ENCODE peak calls at places on chromosome 9, in six cellular contexts. A is hepatocyte, J is IMR-90, T is fibroblast of lung, B is mammary epithelial cell, R is GM23248. G is an unnamed sample.

GRCh38 chr9:95266649-95267048 is 50.9 kb downstream of the FANCC start:
- DNase-seq in A (no peak), J (no peak), T (no peak), B (no peak), R (no peak), G (no peak)

GRCh38 chr9:99177576-99178365 is 44.0 kb downstream of the ALG2 start:
- DNase-seq in A (no peak), J (no peak), T (no peak), B (no peak), R (no peak), G (no peak)

GRCh38 chr9:34675048-34675714 is 12.7 kb upstream of the CCL27 start:
- DNase-seq in A (peak), J (peak), T (peak), B (peak), R (peak), G (peak)

GRCh38 chr9:135218331-135219225 is 131.1 kb downstream of the OLFM1 start:
- DNase-seq in A (no peak), J (no peak), T (no peak), B (no peak), R (peak), G (no peak)

GRCh38 chr9:108634164-108634563 is 221.6 kb downstream of the ACTL7B start:
- DNase-seq in A (peak), J (no peak), T (peak), B (peak), R (peak), G (no peak)

GRCh38 chr9:135926402-135927194 is 19.3 kb upstream of the CAMSAP1 start:
- DNase-seq in A (no peak), J (peak), T (peak), B (peak), R (peak), G (peak)

GRCh38 chr9:109922617-109923260 is 142.7 kb downstream of the PALM2AKAP2 start:
- DNase-seq in A (no peak), J (no peak), T (peak), B (peak), R (no peak), G (no peak)

GRCh38 chr9:95459867-95460626 is 56.7 kb downstream of the PTCH1 start:
- DNase-seq in A (peak), J (peak), T (no peak), B (no peak), R (no peak), G (no peak)

GRCh38 chr9:136326061-136326776 is 1.1 kb upstream of the GPSM1 start:
- DNase-seq in A (peak), J (peak), T (peak), B (no peak), R (peak), G (peak)

GRCh38 chr9:124960409-124960752 is 19.5 kb upstream of the GOLGA1 start:
- DNase-seq in A (no peak), J (peak), T (peak), B (peak), R (peak), G (no peak)

GRCh38 chr9:17625644-17626388 is 47.0 kb downstream of the SH3GL2 start:
- DNase-seq in A (no peak), J (peak), T (no peak), B (peak), R (no peak), G (no peak)

GRCh38 chr9:113986931-113987330 is 91.2 kb downstream of the AMBP start:
- DNase-seq in A (no peak), J (no peak), T (no peak), B (no peak), R (no peak), G (no peak)

GRCh38 chr9:113558632-113559502 is 95.3 kb downstream of the RGS3 start:
- DNase-seq in A (peak), J (peak), T (peak), B (no peak), R (peak), G (peak)

GRCh38 chr9:36903541-36904435 is 130.3 kb downstream of the PAX5 start:
- DNase-seq in A (peak), J (peak), T (peak), B (peak), R (peak), G (peak)

DNA sequence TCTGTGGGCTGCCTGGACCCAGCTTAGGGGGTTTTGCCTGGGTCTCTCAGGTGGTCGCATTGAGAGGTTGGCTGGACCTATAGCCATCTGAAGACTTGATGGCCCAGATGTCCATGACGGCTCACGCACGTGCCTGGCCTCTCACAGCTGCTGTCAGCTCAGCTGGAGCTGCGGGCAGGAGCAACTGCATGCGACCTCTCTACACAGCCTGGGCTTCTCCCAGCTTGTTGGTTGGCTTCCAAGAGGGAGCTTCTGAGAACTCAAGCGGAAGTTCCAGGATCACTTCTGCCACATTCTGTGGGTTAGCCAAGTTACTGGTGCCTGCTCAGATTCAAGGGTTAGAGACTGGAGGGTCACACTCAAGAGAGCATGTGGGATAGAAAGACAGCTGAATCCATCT is 99.2 kb downstream of the DAPK1 start:
- DNase-seq in A (no peak), J (no peak), T (peak), B (no peak), R (no peak), G (no peak)
- H2AFZ ChIP-seq in A (no peak), J (no peak), T (no peak), B (no peak), R (no peak), G (no peak)

DNA sequence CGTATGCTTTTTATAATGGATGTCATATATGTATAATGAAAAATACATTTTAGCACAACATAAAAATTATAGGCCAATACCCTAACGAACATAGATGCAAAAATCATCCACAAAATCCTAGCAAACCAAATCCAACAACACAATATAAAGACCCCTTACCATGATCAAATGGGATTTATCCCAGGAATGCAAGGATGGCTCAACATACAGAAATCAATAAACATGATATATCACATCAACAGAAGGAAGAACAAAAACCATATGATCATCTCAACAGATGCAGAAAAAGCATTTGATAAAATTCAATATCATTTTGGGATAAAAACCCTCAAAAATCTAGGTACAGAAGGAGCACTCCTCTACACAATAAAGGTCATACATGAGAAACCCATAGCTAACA is 27.7 kb downstream of the VAV2 start:
- DNase-seq in A (no peak), J (no peak), T (no peak), B (no peak), R (no peak), G (no peak)
- H2AFZ ChIP-seq in A (no peak), J (no peak), T (no peak), B (no peak), R (no peak), G (no peak)

DNA sequence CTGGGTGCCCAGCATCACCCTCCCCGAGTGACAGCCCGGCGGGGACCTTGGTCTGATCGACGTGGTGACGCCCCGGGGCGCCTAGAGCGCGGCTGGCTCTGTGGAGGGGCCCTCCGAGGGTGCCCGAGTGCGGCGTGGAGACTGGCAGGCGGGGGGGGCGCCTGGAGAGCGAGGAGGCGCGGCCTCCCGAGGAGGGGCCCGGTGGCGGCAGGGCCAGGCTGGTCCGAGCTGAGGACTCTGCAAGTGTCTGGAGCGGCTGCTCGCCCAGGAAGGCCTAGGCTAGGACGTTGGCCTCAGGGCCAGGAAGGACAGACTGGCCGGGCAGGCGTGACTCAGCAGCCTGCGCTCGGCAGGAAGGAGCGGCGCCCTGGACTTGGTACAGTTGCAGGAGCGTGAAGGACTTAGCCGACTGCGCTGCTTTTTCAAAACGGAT is 1.3 kb downstream of the GADD45G start:
- DNase-seq in A (peak), J (peak), T (peak), B (peak), R (peak), G (peak)
- H2AFZ ChIP-seq in A (peak), J (peak), T (peak), B (peak), R (peak), G (peak)

GRCh38 chr9:92179286-92180002 is 64.2 kb upstream of the SPTLC1 start:
- DNase-seq in A (no peak), J (no peak), T (no peak), B (no peak), R (no peak), G (no peak)
- H2AFZ ChIP-seq in A (no peak), J (no peak), T (no peak), B (no peak), R (no peak), G (no peak)

GRCh38 chr9:10144336-10144735 is 468.5 kb downstream of the PTPRD start:
- DNase-seq in A (no peak), J (no peak), T (no peak), B (no peak), R (no peak), G (no peak)
- H2AFZ ChIP-seq in A (no peak), J (no peak), T (no peak), B (no peak), R (no peak), G (no peak)

DNA sequence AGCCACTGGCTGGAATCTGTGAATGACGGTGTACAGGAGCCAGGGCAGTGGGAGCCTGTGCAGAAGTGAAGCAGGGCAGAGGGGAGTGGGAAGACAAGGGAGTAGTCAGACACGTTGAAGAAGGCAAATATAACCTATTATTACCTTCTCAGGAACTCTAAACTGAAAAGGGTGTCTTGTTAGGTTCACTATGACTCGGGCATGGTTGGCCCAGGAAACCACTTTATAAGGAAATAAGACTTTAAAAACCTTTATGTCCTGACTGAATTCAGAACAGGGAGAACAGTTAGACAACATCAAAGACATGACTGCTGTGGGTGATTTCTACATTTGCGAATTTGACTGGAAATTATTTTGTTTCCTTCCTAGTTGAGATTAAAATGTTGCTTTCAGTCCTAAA is 107.5 kb downstream of the ACER2 start:
- DNase-seq in A (no peak), J (no peak), T (no peak), B (no peak), R (no peak), G (no peak)
- H2AFZ ChIP-seq in A (no peak), J (no peak), T (no peak), B (no peak), R (no peak), G (no peak)

GRCh38 chr9:11312976-11313375 is 700.2 kb upstream of the PTPRD start:
- DNase-seq in A (peak), J (no peak), T (no peak), B (no peak), R (no peak), G (no peak)
- H2AFZ ChIP-seq in A (peak), J (no peak), T (no peak), B (no peak), R (no peak), G (no peak)

GRCh38 chr9:87467187-87467586 is 30.5 kb upstream of the DAPK1 start:
- DNase-seq in A (no peak), J (no peak), T (no peak), B (no peak), R (no peak), G (no peak)
- H2AFZ ChIP-seq in A (no peak), J (no peak), T (no peak), B (no peak), R (no peak), G (no peak)

GRCh38 chr9:105389789-105390188 is 58.0 kb upstream of the FSD1L start:
- DNase-seq in A (no peak), J (no peak), T (no peak), B (no peak), R (no peak), G (no peak)

GRCh38 chr9:105390901-105391300 is 56.9 kb upstream of the FSD1L start:
- DNase-seq in A (no peak), J (no peak), T (no peak), B (no peak), R (no peak), G (no peak)

DNA sequence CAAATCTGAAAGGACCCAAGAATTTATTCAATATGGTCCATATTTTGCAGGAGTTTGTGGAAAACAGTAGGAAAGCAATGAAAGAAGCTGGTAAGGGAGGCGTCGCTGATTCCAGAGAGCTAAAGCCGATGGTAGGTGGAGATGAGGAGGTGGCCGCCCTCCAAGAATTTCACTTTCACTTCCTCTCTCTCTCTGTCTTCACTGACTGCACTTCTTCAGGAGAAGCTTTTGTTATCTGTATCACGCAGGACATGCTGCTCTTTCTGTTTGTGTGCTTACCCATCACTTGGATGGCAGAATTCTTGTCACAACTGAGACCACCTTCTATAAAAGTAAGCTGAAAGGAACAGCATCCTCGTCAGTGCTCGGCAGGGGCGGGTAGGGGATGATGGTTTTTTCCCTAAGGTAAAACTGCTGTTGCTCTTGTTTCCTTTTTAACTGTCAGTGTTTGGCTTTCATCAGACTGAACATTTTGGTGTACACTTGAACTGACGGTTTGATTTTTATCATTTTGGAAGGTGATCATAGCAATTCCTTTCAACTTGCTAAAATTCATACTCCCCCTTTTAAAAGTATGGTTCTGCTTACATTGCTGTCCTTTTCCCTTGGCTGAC is 62.4 kb upstream of the FSD1L start:
- DNase-seq in A (no peak), J (no peak), T (no peak), B (peak), R (no peak), G (no peak)
- H2AFZ ChIP-seq in A (no peak), J (no peak), T (peak), B (peak), R (no peak), G (no peak)